ENCODE peak calls at places on chromosome 6, in nine cellular contexts. P is pancreas, E is OCI-LY7, T is NCI-H2171, Y is memory B cell, J is dermis blood vessel endothelial cell, M is sigmoid colon, R is GM06990, A is GM03348. I is an unnamed sample.

GRCh38 chr6:42269553-42269952 is 51.9 kb upstream of the MRPS10 start:
- DNase-seq in M (no peak), P (no peak), J (no peak), A (no peak), E (peak; percentile 93), R (peak; percentile 79), T (no peak), Y (peak; percentile 55), I (no peak)

GRCh38 chr6:119112856-119113530 is 34.5 kb upstream of the FAM184A start:
- DNase-seq in T (no peak), R (no peak), M (no peak), A (peak; percentile 8), J (no peak), P (no peak), Y (no peak), E (no peak), I (no peak)

GRCh38 chr6:55293116-55293515 is 34.2 kb upstream of the GFRAL start:
- DNase-seq in J (peak; percentile 16), R (peak; percentile 0), P (no peak), E (peak; percentile 3), Y (no peak), T (no peak), M (no peak), A (no peak), I (peak; percentile 4)

GRCh38 chr6:139308936-139309603 is 17.3 kb upstream of the TXLNB start:
- DNase-seq in M (peak; percentile 76), E (no peak), Y (no peak), J (peak; percentile 71), A (peak; percentile 77), T (no peak), P (no peak), R (no peak), I (no peak)

GRCh38 chr6:25457519-25457918 is 178.3 kb downstream of the CARMIL1 start:
- DNase-seq in T (no peak), J (no peak), Y (no peak), P (no peak), E (no peak), A (no peak), R (no peak), M (no peak), I (no peak)

GRCh38 chr6:126361832-126362231 is 21.9 kb downstream of the CENPW start:
- DNase-seq in Y (no peak), T (no peak), E (no peak), P (no peak), J (no peak), R (no peak), M (no peak), A (no peak), I (no peak)

GRCh38 chr6:167533851-167534250 is 209.0 kb downstream of the TTLL2 start:
- DNase-seq in J (no peak), E (no peak), R (no peak), A (no peak), M (no peak), T (no peak), P (no peak), Y (no peak), I (no peak)

GRCh38 chr6:90217621-90218496 is 78.8 kb downstream of the BACH2 start:
- DNase-seq in J (no peak), P (peak; percentile 77), E (no peak), Y (no peak), T (no peak), A (peak; percentile 11), R (no peak), M (no peak), I (no peak)

GRCh38 chr6:40391851-40392595 is 195.1 kb downstream of the LRFN2 start:
- DNase-seq in E (no peak), R (no peak), P (no peak), Y (no peak), A (no peak), M (no peak), T (no peak), J (no peak), I (no peak)

GRCh38 chr6:21135484-21136005 is 458.0 kb upstream of the SOX4 start:
- DNase-seq in M (no peak), R (no peak), E (no peak), P (no peak), T (no peak), J (no peak), A (no peak), Y (no peak), I (peak; percentile 60)

GRCh38 chr6:124056884-124057283 is 253.2 kb downstream of the NKAIN2 start:
- DNase-seq in M (no peak), P (no peak), T (no peak), J (no peak), Y (no peak), A (no peak), E (no peak), R (no peak), I (no peak)

GRCh38 chr6:37391100-37391499 is 37.3 kb downstream of the RNF8 start:
- DNase-seq in Y (no peak), J (no peak), A (no peak), E (no peak), P (no peak), T (no peak), R (no peak), M (no peak), I (no peak)

GRCh38 chr6:161407115-161407514 is 133.3 kb upstream of the AGPAT4 start:
- DNase-seq in E (no peak), Y (no peak), J (no peak), P (no peak), M (no peak), T (no peak), A (no peak), R (no peak), I (no peak)

GRCh38 chr6:128807577-128807976 is 75.4 kb upstream of the LAMA2 start:
- DNase-seq in T (no peak), M (no peak), E (peak; percentile 10), P (no peak), A (peak; percentile 23), R (no peak), Y (no peak), J (peak; percentile 63), I (no peak)

GRCh38 chr6:63742060-63742459 is 106.5 kb downstream of the PHF3 start:
- DNase-seq in R (no peak), P (no peak), E (no peak), J (no peak), A (no peak), M (no peak), Y (no peak), T (no peak), I (no peak)

GRCh38 chr6:16764188-16764950 is 3.1 kb upstream of the ATXN1 start:
- DNase-seq in E (no peak), J (peak; percentile 71), T (no peak), Y (no peak), M (no peak), A (peak; percentile 25), R (no peak), P (no peak), I (no peak)

GRCh38 chr6:63352587-63353281 is 33.0 kb upstream of the LGSN start:
- DNase-seq in P (peak; percentile 41), E (peak; percentile 89), Y (peak; percentile 56), J (peak; percentile 19), R (peak; percentile 81), M (no peak), T (no peak), A (peak; percentile 18), I (no peak)

GRCh38 chr6:140977425-140977824 is 1155.3 kb upstream of the GJE1 start:
- DNase-seq in E (no peak), R (no peak), A (peak; percentile 20), P (no peak), M (no peak), T (no peak), J (peak; percentile 77), Y (no peak), I (no peak)

GRCh38 chr6:99295276-99295675 is 54.2 kb downstream of the FAXC start:
- DNase-seq in R (no peak), A (no peak), Y (no peak), M (no peak), T (no peak), J (no peak), P (no peak), E (no peak), I (no peak)

GRCh38 chr6:20740727-20741126 is 206.5 kb downstream of the CDKAL1 start:
- DNase-seq in T (no peak), M (no peak), P (no peak), E (no peak), A (no peak), R (no peak), J (no peak), Y (no peak), I (no peak)

GRCh38 chr6:144219056-144219685 is 66.0 kb upstream of the UTRN start:
- DNase-seq in R (peak; percentile 25), P (no peak), M (no peak), Y (peak; percentile 30), J (peak; percentile 72), T (no peak), A (peak; percentile 60), E (peak; percentile 69), I (no peak)

GRCh38 chr6:151475653-151476523 is 17.9 kb upstream of the CCDC170 start:
- DNase-seq in R (no peak), A (peak; percentile 64), P (no peak), Y (peak; percentile 38), E (peak; percentile 68), T (peak; percentile 26), J (peak; percentile 70), M (no peak), I (peak; percentile 51)

GRCh38 chr6:26273673-26274595 is 91.1 kb upstream of the BTN3A2 start:
- DNase-seq in P (no peak), J (peak; percentile 10), T (no peak), R (peak; percentile 61), M (no peak), A (peak; percentile 14), E (peak; percentile 86), Y (peak; percentile 38), I (no peak)

GRCh38 chr6:99813565-99813964 is 180.5 kb downstream of the MCHR2 start:
- DNase-seq in M (no peak), J (no peak), E (no peak), R (no peak), A (no peak), T (no peak), P (no peak), Y (no peak), I (no peak)

GRCh38 chr6:153121311-153121710 is 9.8 kb downstream of the RGS17 start:
- DNase-seq in J (no peak), R (no peak), P (no peak), M (no peak), A (no peak), E (no peak), Y (no peak), T (no peak), I (no peak)

GRCh38 chr6:167855825-167856425 is 29.2 kb downstream of the AFDN start:
- DNase-seq in P (no peak), E (no peak), J (peak; percentile 61), A (peak; percentile 68), M (peak; percentile 73), R (no peak), Y (no peak), T (no peak), I (no peak)

GRCh38 chr6:160188773-160189172 is 67.2 kb downstream of the SLC22A1 start:
- DNase-seq in J (no peak), A (no peak), P (no peak), E (no peak), Y (no peak), T (no peak), M (no peak), R (no peak), I (no peak)

GRCh38 chr6:17086469-17086868 is 15.4 kb upstream of the STMND1 start:
- DNase-seq in J (peak; percentile 82), Y (peak; percentile 2), P (peak; percentile 57), A (peak; percentile 86), T (no peak), R (no peak), M (peak; percentile 71), E (peak; percentile 2), I (peak; percentile 40)

GRCh38 chr6:20129290-20130088 is 82.8 kb downstream of the MBOAT1 start:
- DNase-seq in E (no peak), M (no peak), J (no peak), A (no peak), Y (no peak), T (no peak), R (no peak), P (no peak), I (no peak)

GRCh38 chr6:129744201-129744879 is 34.4 kb upstream of the ARHGAP18 start:
- DNase-seq in A (peak; percentile 57), R (no peak), M (peak; percentile 69), T (no peak), Y (no peak), J (peak; percentile 73), E (peak; percentile 37), P (no peak), I (no peak)

GRCh38 chr6:15366003-15366535 is 120.2 kb downstream of the JARID2 start:
- DNase-seq in T (no peak), P (no peak), M (no peak), E (no peak), R (no peak), A (no peak), Y (no peak), J (no peak), I (no peak)